ENCODE peak calls at places on chromosomes 6 and 20, in six cellular contexts. C is GM12891, N is GM12878, J is K562, X is HepG2, P is H1. O is an unnamed sample.

GRCh38 chr20:42024653-42025052 is 406.5 kb upstream of the CHD6 start:
- DNase-seq in P (peak), N (no peak), X (no peak), J (no peak), C (no peak), O (no peak)

GRCh38 chr20:63577317-63577894 is 3.4 kb upstream of the HELZ2 start:
- DNase-seq in C (no peak), N (no peak), X (no peak), P (no peak), J (no peak), O (no peak)

GRCh38 chr6:143962644-143962929 is 45.5 kb downstream of the PLAGL1 start:
- DNase-seq in N (no peak), C (no peak), J (no peak), P (no peak), X (no peak), O (no peak)

GRCh38 chr6:40918035-40918651 is 120.9 kb downstream of the UNC5CL start:
- DNase-seq in P (peak), X (no peak), N (no peak), J (no peak), C (no peak), O (no peak)

GRCh38 chr20:2402271-2402980 is 21.7 kb downstream of the TGM6 start:
- DNase-seq in N (no peak), X (peak), P (no peak), C (no peak), J (no peak), O (no peak)

GRCh38 chr20:16569218-16570153 is 3.8 kb downstream of the KIF16B start:
- DNase-seq in P (no peak), C (no peak), J (no peak), N (no peak), X (no peak), O (no peak)

GRCh38 chr6:75524322-75524972 is 30.8 kb upstream of the FILIP1 start:
- DNase-seq in J (no peak), C (no peak), N (no peak), X (peak), P (no peak), O (no peak)

GRCh38 chr6:32369678-32370077 is 2.0 kb downstream of the TSBP1 start:
- DNase-seq in P (no peak), J (no peak), N (no peak), X (no peak), C (no peak), O (no peak)

GRCh38 chr6:137378100-137378390 is 116.1 kb downstream of the OLIG3 start:
- DNase-seq in J (no peak), P (no peak), N (no peak), C (no peak), X (no peak), O (no peak)

GRCh38 chr6:143139239-143139784 is 78.6 kb downstream of the AIG1 start:
- DNase-seq in N (no peak), P (no peak), C (no peak), X (no peak), J (no peak), O (no peak)

GRCh38 chr6:12537389-12537788 is 179.2 kb upstream of the PHACTR1 start:
- DNase-seq in P (no peak), C (no peak), J (no peak), N (no peak), X (peak), O (no peak)
- TF ChIP-seq POLR2A in P (no peak), C (no peak), J (no peak), N (no peak), X (no peak), O (no peak)

GRCh38 chr6:141131616-141132015 is 1001.1 kb upstream of the GJE1 start:
- DNase-seq in J (no peak), C (no peak), P (no peak), N (no peak), X (no peak), O (no peak)
- TF ChIP-seq TAF1 in J (no peak), C (no peak), P (no peak), N (no peak), X (no peak), O (no peak)

GRCh38 chr6:30768634-30769087 is 24.3 kb upstream of the IER3 start:
- DNase-seq in N (no peak), J (no peak), P (no peak), C (no peak), X (no peak), O (no peak)

GRCh38 chr6:30769853-30770160 is 25.5 kb upstream of the IER3 start:
- DNase-seq in P (no peak), C (no peak), X (no peak), N (no peak), J (no peak), O (no peak)

GRCh38 chr6:30770592-30770991 is 26.2 kb upstream of the IER3 start:
- DNase-seq in J (no peak), P (no peak), C (no peak), X (no peak), N (no peak), O (no peak)

GRCh38 chr6:30770164-30770563 is 25.8 kb upstream of the IER3 start:
- DNase-seq in X (no peak), N (no peak), P (no peak), C (no peak), J (no peak), O (no peak)

DNA sequence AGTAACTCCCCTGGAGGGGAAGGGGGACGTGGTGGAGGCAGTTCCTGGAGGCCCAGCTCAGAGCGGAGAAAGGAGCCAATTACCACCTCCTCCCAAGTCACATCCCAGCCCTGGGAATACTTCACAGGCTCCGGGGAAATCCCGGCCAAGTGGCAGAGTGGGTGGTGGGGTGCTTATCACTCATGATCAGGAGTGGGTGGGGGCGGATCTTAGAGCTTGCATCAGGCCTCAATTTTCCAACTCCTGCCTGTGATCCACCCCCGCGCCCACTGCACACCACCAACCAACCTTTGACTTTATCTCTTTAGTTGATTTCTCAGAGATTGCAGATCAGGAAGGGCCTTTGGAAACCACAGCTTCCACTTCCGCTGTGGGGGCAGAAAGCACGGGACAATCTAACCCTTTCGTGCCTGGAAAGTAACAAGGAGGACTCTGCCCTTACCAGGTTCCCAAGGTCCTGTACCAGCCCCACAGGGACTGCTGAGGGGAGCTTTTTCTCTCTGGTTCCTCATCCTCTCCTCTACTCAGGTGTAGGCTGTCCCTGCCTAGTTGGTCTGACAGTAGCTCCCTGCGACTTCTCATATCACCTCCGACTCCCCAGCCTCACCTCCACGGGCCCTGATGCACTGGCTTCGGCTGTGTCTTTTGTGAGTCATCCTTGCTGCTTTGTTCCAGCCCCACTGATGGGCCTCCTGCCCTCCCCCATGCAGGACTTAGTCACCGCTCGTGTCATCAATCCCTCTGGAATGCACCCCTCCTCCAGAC is 24.9 kb upstream of the IER3 start:
- DNase-seq in P (peak), C (no peak), J (peak), X (peak), N (no peak), O (no peak)
- TF ChIP-seq POLR2AphosphoS5 in P (peak), C (no peak), J (no peak), X (peak), N (no peak), O (no peak)

GRCh38 chr6:92427408-92427905 is 991.9 kb downstream of the EPHA7 start:
- DNase-seq in J (no peak), P (no peak), N (no peak), C (no peak), X (no peak), O (no peak)

GRCh38 chr6:92428443-92428842 is 990.9 kb downstream of the EPHA7 start:
- DNase-seq in P (no peak), C (no peak), J (no peak), N (no peak), X (no peak), O (no peak)

GRCh38 chr6:92433911-92434310 is 985.4 kb downstream of the EPHA7 start:
- DNase-seq in X (no peak), N (no peak), C (no peak), P (no peak), J (no peak), O (no peak)

GRCh38 chr6:92431502-92431901 is 987.9 kb downstream of the EPHA7 start:
- DNase-seq in N (no peak), X (no peak), J (no peak), P (no peak), C (no peak), O (no peak)
- TF ChIP-seq POLR2A in N (no peak), X (no peak), J (no peak), P (no peak), C (no peak), O (no peak)

GRCh38 chr20:34884260-34884659 is 7.8 kb downstream of the ACSS2 start:
- DNase-seq in P (no peak), C (no peak), X (no peak), N (no peak), J (no peak), O (no peak)

GRCh38 chr20:34886122-34886521 is 9.7 kb downstream of the ACSS2 start:
- DNase-seq in N (no peak), P (no peak), C (no peak), J (no peak), X (no peak), O (no peak)

GRCh38 chr20:34888468-34888867 is 12.1 kb downstream of the ACSS2 start:
- DNase-seq in N (no peak), C (no peak), P (no peak), J (peak), X (no peak), O (no peak)

GRCh38 chr20:34883809-34884208 is 7.4 kb downstream of the ACSS2 start:
- DNase-seq in J (no peak), C (no peak), P (no peak), N (no peak), X (no peak), O (no peak)

GRCh38 chr20:34887023-34887422 is 10.6 kb downstream of the ACSS2 start:
- DNase-seq in P (no peak), C (no peak), X (no peak), N (no peak), J (no peak), O (no peak)
- TF ChIP-seq TAF1 in P (no peak), C (no peak), X (no peak), N (no peak), J (no peak), O (no peak)

GRCh38 chr6:16137451-16137801 is 8.5 kb downstream of the MYLIP start:
- DNase-seq in J (no peak), C (no peak), P (no peak), X (no peak), N (no peak), O (no peak)

GRCh38 chr6:16134430-16134829 is 5.5 kb downstream of the MYLIP start:
- DNase-seq in X (no peak), N (no peak), C (no peak), J (no peak), P (no peak), O (no peak)

GRCh38 chr6:16136086-16136485 is 7.2 kb downstream of the MYLIP start:
- DNase-seq in N (no peak), P (no peak), C (no peak), J (peak), X (no peak), O (no peak)

GRCh38 chr6:16135078-16135477 is 6.2 kb downstream of the MYLIP start:
- DNase-seq in N (no peak), J (no peak), P (no peak), C (no peak), X (no peak), O (no peak)

GRCh38 chr6:16136536-16137450 is 7.9 kb downstream of the MYLIP start:
- DNase-seq in J (no peak), P (no peak), C (no peak), N (no peak), X (no peak), O (no peak)
- TF ChIP-seq POLR2AphosphoS5 in J (peak), P (no peak), C (no peak), N (peak), X (no peak), O (no peak)

GRCh38 chr6:135088818-135089809 is 34.5 kb upstream of the HBS1L start:
- DNase-seq in X (peak), P (no peak), N (peak), J (peak), C (no peak), O (no peak)
- TF ChIP-seq POLR2A in X (no peak), P (no peak), N (no peak), J (no peak), C (no peak), O (no peak)

DNA sequence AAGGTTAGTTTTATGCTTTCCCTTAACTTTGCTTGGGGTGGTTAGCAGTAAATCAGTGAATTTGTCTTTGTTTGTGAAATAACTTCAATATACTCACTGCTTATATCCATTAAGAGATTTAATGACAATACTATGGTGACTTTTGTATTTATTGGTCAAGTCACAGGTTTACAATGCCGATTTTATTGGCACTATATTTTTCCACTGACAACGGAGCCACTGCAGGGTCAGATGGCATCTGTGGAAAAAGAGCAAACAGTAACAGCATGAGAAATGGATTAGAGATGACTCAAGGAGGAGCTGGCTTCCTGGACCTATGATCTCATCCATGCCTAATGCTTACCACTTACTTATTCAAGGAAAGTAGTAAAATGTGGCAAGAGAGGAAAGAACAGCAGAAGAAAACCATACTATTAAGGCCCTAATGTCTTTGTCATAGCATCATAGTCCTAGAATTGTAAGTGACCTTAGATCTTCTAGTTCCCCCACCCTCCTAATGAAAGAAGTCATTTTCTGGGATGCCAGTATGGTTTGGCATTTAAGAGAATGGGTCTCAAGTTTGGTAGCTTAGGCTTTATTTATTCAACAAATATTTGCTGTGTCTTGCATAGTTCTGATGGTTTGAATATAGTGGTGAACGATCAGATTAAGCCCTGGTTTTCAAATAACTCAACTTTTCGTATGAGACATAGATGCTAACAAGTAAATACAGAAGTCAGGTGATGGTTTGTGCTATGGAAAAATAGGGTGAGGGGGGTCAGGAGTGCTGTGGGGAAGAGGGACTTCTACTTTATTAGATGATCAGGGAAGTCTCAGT is 18.5 kb downstream of the RNF144B start:
- DNase-seq in N (no peak), C (no peak), P (no peak), X (no peak), J (no peak), O (no peak)
- TF ChIP-seq TAF1 in N (no peak), C (no peak), P (no peak), X (no peak), J (no peak), O (no peak)

O was measured in GM12892.